ENCODE peak calls at places on chromosomes 12 and 14, in nine cellular contexts. P is glutamatergic neuron, Y is WTC11, V is AG04450, G is left ventricle myocardium inferior, I is A549, U is epithelial cell of esophagus, D is thyroid gland, L is AG09309. M is an unnamed sample.

GRCh38 chr12:109111775-109112491 is 4.5 kb upstream of the ACACB start:
- DNase-seq in P (peak), Y (peak), V (no peak), G (peak), I (peak), U (peak), D (peak), L (no peak), M (peak)

GRCh38 chr12:53048780-53049401 is 974 bp upstream of the TNS2 start:
- DNase-seq in P (peak), Y (peak), V (no peak), G (peak), I (no peak), U (no peak), D (peak), L (no peak), M (no peak)

GRCh38 chr12:19410211-19410610 is 29.1 kb upstream of the AEBP2 start:
- DNase-seq in P (no peak), Y (no peak), V (no peak), G (no peak), I (no peak), U (no peak), D (no peak), L (no peak), M (no peak)

GRCh38 chr12:2300886-2301285 is 248.1 kb downstream of the CACNA1C start:
- DNase-seq in P (no peak), Y (no peak), V (no peak), G (no peak), I (no peak), U (no peak), D (no peak), L (no peak), M (no peak)

GRCh38 chr14:101191882-101192660 is 288.5 kb upstream of the RTL1 start:
- DNase-seq in P (no peak), Y (no peak), V (no peak), G (no peak), I (no peak), U (no peak), D (no peak), L (no peak), M (no peak)

GRCh38 chr12:4112290-4112689 is 161.3 kb upstream of the CCND2 start:
- DNase-seq in P (no peak), Y (no peak), V (no peak), G (no peak), I (no peak), U (no peak), D (no peak), L (no peak), M (no peak)

GRCh38 chr14:70698288-70698687 is 56.6 kb downstream of the TTC9 start:
- DNase-seq in P (no peak), Y (no peak), V (no peak), G (peak), I (peak), U (peak), D (peak), L (no peak), M (no peak)

GRCh38 chr14:37447883-37448391 is 147.1 kb downstream of the FOXA1 start:
- DNase-seq in P (no peak), Y (no peak), V (no peak), G (no peak), I (no peak), U (peak), D (no peak), L (no peak), M (no peak)

GRCh38 chr14:55514819-55515470 is 65.1 kb upstream of the KTN1 start:
- DNase-seq in P (no peak), Y (no peak), V (peak), G (no peak), I (no peak), U (peak), D (no peak), L (peak), M (no peak)

GRCh38 chr14:34227834-34228662 is 234.0 kb downstream of the SPTSSA start:
- DNase-seq in P (peak), Y (peak), V (peak), G (peak), I (peak), U (peak), D (peak), L (no peak), M (peak)

GRCh38 chr14:100298551-100299237 is 7.5 kb downstream of the SLC25A29 start:
- DNase-seq in P (peak), Y (no peak), V (no peak), G (peak), I (no peak), U (no peak), D (peak), L (no peak), M (no peak)

GRCh38 chr12:47894068-47894467 is 10.7 kb downstream of the VDR start:
- DNase-seq in P (no peak), Y (no peak), V (no peak), G (no peak), I (no peak), U (no peak), D (no peak), L (no peak), M (no peak)
- TF ChIP-seq CTCF in P (no peak), Y (no peak), V (no peak), G (no peak), I (no peak), U (no peak), D (no peak), L (no peak), M (no peak)

GRCh38 chr14:67623114-67623513 is 3.4 kb downstream of the ARG2 start:
- DNase-seq in P (no peak), Y (no peak), V (no peak), G (no peak), I (no peak), U (peak), D (peak), L (no peak), M (no peak)

GRCh38 chr14:67622675-67623074 is 3.0 kb downstream of the ARG2 start:
- DNase-seq in P (no peak), Y (peak), V (no peak), G (no peak), I (no peak), U (peak), D (peak), L (peak), M (no peak)

GRCh38 chr14:67618617-67619063 is 1.1 kb upstream of the ARG2 start:
- DNase-seq in P (no peak), Y (no peak), V (peak), G (no peak), I (peak), U (peak), D (no peak), L (peak), M (no peak)

GRCh38 chr14:67620217-67620789 is 583 bp downstream of the ARG2 start:
- DNase-seq in P (peak), Y (peak), V (no peak), G (no peak), I (peak), U (peak), D (peak), L (no peak), M (peak)

DNA sequence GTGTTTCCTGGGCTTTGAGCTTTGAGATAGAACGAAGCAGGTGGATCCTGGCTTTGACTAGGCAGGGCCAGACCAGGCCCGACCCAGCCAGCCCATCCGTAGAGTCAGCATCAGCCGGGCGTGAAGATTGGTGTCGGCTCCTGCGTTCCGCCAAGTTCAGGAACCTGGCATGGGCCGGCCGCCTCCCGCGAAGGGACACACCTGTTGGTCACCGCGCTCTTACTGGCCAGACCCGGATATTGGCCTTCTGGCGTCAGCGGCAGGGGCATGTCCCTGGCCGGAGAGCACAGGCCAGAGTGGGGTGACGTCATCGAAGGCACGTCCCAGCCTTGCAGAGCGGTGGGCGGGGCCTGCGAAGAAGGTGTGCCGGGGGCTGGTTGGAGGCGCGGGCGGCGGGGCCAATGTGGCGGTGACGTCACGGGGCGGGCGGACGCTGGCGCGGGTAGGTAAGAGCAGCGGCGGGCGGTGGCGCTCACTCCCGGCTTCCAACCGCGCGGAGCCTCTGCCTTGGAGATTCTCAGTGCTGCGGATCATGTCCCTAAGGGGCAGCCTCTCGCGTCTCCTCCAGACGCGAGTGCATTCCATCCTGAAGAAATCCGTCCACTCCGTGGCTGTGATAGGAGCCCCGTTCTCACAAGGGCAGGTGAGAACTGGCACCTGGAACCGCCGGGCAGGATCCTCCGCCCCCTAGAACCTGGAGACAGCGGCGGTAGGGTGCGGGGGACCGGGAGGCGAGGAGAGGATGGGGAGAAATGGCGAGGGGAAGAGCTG is at the start of gene ARG2:
- DNase-seq in P (peak), Y (peak), V (peak), G (peak), I (peak), U (peak), D (peak), L (peak), M (peak)
- TF ChIP-seq CTCF in P (no peak), Y (no peak), V (no peak), G (no peak), I (no peak), U (peak), D (no peak), L (no peak), M (peak)

GRCh38 chr14:22303589-22304195 is 285.3 kb downstream of the DAD1 start:
- DNase-seq in P (no peak), Y (no peak), V (no peak), G (no peak), I (no peak), U (peak), D (no peak), L (no peak), M (no peak)
- TF ChIP-seq CTCF in P (peak), Y (no peak), V (peak), G (peak), I (peak), U (peak), D (no peak), L (peak), M (peak)

GRCh38 chr12:5273709-5274108 is 158.2 kb upstream of the NTF3 start:
- DNase-seq in P (no peak), Y (no peak), V (no peak), G (no peak), I (no peak), U (no peak), D (no peak), L (no peak), M (no peak)
- TF ChIP-seq CTCF in P (no peak), Y (no peak), V (no peak), G (no peak), I (no peak), U (no peak), D (no peak), L (no peak), M (no peak)

M was measured in neural crest cell.